ENCODE peak calls at places on chromosomes 13 and 19, in six cellular contexts. Y, E, K, L, H and Z are unnamed samples. For H3K36me3, the result is how much of the 10 kb centered on the place peaks cover.

GRCh38 chr13:34207872-34208271 is 389.9 kb downstream of the RFC3 start:
- DNase-seq in Y (no peak), E (no peak), K (no peak), L (no peak), H (peak), Z (peak)

GRCh38 chr13:111114362-111115050 is 604 bp upstream of the ARHGEF7 start:
- DNase-seq in Y (peak), E (peak), K (peak), L (no peak), H (peak), Z (no peak)

GRCh38 chr19:54439174-54439851 is 9.7 kb upstream of the LENG8 start:
- DNase-seq in Y (peak), E (peak), K (no peak), L (no peak), H (no peak), Z (no peak)

GRCh38 chr19:49064768-49065611 is at the start of gene NTF4:
- DNase-seq in Y (peak), E (peak), K (no peak), L (no peak), H (no peak), Z (no peak)

GRCh38 chr19:50784710-50785109 is 5.5 kb upstream of the ACP4 start:
- DNase-seq in Y (no peak), E (no peak), K (no peak), L (no peak), H (no peak), Z (no peak)

GRCh38 chr19:47619763-47620162 is 10.8 kb downstream of the BICRA start:
- DNase-seq in Y (no peak), E (no peak), K (no peak), L (no peak), H (peak), Z (no peak)

GRCh38 chr19:17333611-17334413 is 843 bp downstream of the ANO8 start:
- DNase-seq in Y (no peak), E (no peak), K (no peak), L (no peak), H (peak), Z (no peak)

GRCh38 chr19:27794444-27795042 is 1418.4 kb downstream of the UQCRFS1 start:
- DNase-seq in Y (peak), E (peak), K (peak), L (no peak), H (peak), Z (no peak)

GRCh38 chr19:39192846-39193245 is 3.9 kb upstream of the NCCRP1 start:
- DNase-seq in Y (no peak), E (no peak), K (no peak), L (no peak), H (no peak), Z (no peak)

GRCh38 chr19:38993271-38993670 is 17.7 kb upstream of the FBXO17 start:
- DNase-seq in Y (no peak), E (no peak), K (no peak), L (peak), H (peak), Z (no peak)

GRCh38 chr13:107351305-107351704 is 783.4 kb upstream of the ARGLU1 start:
- DNase-seq in Y (no peak), E (peak), K (no peak), L (no peak), H (peak), Z (no peak)

GRCh38 chr19:54421169-54421516 is 5.9 kb downstream of the TTYH1 start:
- DNase-seq in Y (no peak), E (no peak), K (no peak), L (no peak), H (no peak), Z (no peak)

GRCh38 chr19:17159466-17160393 is 55.4 kb upstream of the USE1 start:
- DNase-seq in Y (no peak), E (no peak), K (no peak), L (no peak), H (peak), Z (no peak)

GRCh38 chr13:111325146-111325890 is 4.9 kb downstream of the TEX29 start:
- DNase-seq in Y (no peak), E (no peak), K (no peak), L (no peak), H (no peak), Z (no peak)

GRCh38 chr13:111881700-111882099 is 185.2 kb upstream of the SOX1 start:
- DNase-seq in Y (no peak), E (no peak), K (no peak), L (no peak), H (no peak), Z (no peak)

GRCh38 chr19:17043744-17044143 is 17.1 kb upstream of the CPAMD8 start:
- DNase-seq in Y (no peak), E (no peak), K (no peak), L (no peak), H (no peak), Z (no peak)

GRCh38 chr19:32653626-32653968 is 21.4 kb downstream of the ANKRD27 start:
- DNase-seq in Y (no peak), E (no peak), K (no peak), L (no peak), H (no peak), Z (no peak)

GRCh38 chr13:32252812-32253440 is 62.2 kb downstream of the ZAR1L start:
- DNase-seq in Y (no peak), E (no peak), K (no peak), L (no peak), H (no peak), Z (no peak)

GRCh38 chr13:43596924-43597598 is 189.7 kb downstream of the ENOX1 start:
- DNase-seq in Y (no peak), E (no peak), K (no peak), L (no peak), H (no peak), Z (no peak)

GRCh38 chr13:49248433-49249002 is 793 bp downstream of the CDADC1 start:
- DNase-seq in Y (no peak), E (no peak), K (no peak), L (no peak), H (peak), Z (no peak)

GRCh38 chr19:33390120-33390907 is 16.8 kb downstream of the CEBPG start:
- DNase-seq in Y (peak), E (no peak), K (peak), L (no peak), H (no peak), Z (no peak)

GRCh38 chr13:87554045-87554444 is 117.1 kb upstream of the SLITRK5 start:
- DNase-seq in Y (no peak), E (no peak), K (no peak), L (no peak), H (no peak), Z (no peak)

GRCh38 chr13:30898070-30898469 is 8.0 kb upstream of the MEDAG start:
- DNase-seq in Y (no peak), E (no peak), K (no peak), L (no peak), H (no peak), Z (no peak)

GRCh38 chr19:49570138-49570856 is 10.1 kb downstream of the NOSIP start:
- DNase-seq in Y (no peak), E (peak), K (no peak), L (no peak), H (peak), Z (no peak)

GRCh38 chr19:53958168-53958571 is 4.6 kb upstream of the CACNG8 start:
- DNase-seq in Y (no peak), E (peak), K (no peak), L (no peak), H (no peak), Z (no peak)

GRCh38 chr19:10500247-10500592 is 2.9 kb downstream of the KEAP1 start:
- DNase-seq in Y (no peak), E (no peak), K (no peak), L (no peak), H (no peak), Z (no peak)

GRCh38 chr19:55437410-55437809 is 5.7 kb downstream of the SHISA7 start:
- DNase-seq in Y (peak), E (peak), K (no peak), L (no peak), H (peak), Z (no peak)

GRCh38 chr19:15424692-15425272 is 6.0 kb upstream of the AKAP8L start:
- DNase-seq in Y (peak), E (no peak), K (peak), L (no peak), H (no peak), Z (no peak)

GRCh38 chr19:15425321-15425950 is 6.6 kb upstream of the AKAP8L start:
- DNase-seq in Y (peak), E (no peak), K (no peak), L (no peak), H (no peak), Z (no peak)

GRCh38 chr19:15427350-15427700 is 8.5 kb upstream of the AKAP8L start:
- DNase-seq in Y (peak), E (no peak), K (peak), L (no peak), H (no peak), Z (no peak)

GRCh38 chr19:15427991-15428471 is 9.2 kb upstream of the AKAP8L start:
- DNase-seq in Y (peak), E (no peak), K (peak), L (no peak), H (no peak), Z (no peak)

DNA sequence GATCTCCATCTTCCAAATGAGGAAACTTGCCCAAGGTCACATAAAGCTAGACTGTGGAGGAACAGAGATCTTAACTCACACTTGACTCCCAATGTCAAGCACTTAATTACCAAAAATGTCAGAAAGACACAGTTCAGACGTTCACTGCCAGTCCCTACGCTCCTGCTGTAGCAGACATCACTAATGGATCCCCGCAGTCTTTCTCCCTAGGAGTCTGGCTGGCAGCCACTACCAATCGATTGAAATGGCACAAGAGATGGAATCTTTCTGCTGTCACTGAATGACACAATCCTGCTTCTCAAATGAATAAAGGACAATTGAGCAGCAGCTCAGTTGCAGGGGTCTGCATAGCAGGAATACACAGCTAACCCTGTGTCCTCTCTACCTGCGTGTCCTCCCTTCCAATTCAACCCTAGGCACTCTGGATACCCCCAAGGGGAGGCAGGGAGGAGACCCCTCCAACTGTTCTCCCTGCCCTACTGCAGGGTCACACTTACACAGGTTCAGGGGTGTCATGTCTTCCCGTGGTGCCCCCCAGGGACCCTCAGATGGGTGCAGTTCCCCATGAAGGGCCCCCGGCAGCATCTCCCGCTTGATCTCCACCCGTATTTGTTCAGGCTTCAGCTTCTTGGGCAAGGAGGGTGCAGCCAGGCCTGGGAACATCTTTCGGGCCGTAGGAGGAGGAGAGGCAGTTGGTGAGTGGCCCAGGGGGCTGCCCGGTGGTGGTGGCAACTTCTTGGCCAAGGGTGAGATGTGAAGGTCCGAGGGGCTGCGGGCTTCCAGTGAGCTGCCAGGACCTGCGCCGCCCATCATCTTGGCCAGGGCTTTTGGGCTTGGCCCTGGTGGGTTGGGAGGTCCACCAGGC is 7.9 kb upstream of the AKAP8L start:
- DNase-seq in Y (peak), E (no peak), K (peak), L (no peak), H (no peak), Z (no peak)
- TF ChIP-seq CTCF in Y (no peak), E (no peak), K (no peak), L (no peak), H (no peak), Z (no peak)

GRCh38 chr19:3478409-3479176 is 1.7 kb downstream of the SMIM24 start:
- DNase-seq in Y (no peak), E (no peak), K (no peak), L (no peak), H (no peak), Z (no peak)
- H3K4me3 ChIP-seq in Y (no peak), E (no peak), K (no peak), L (no peak), H (no peak), Z (no peak)

DNA sequence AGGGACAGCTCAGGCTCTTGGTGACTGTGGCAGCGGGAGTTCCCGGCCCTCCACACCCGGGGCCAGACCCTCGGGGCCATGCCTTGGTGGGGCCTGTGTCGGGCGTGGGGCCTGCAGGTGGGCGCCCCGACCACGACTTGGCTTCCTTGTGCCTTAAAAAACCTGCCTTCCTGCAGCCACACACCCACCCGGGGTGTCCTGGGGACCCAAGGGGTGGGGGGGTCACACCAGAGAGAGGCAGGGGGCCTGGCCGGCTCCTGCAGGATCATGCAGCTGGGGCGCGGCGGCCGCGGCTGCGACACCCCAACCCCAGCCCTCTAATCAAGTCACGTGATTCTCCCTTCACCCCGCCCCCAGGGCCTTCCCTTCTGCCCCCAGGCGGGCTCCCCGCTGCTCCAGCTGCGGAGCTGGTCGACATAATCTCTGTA is 10.7 kb downstream of the PLPPR3 start:
- DNase-seq in Y (no peak), E (no peak), K (peak), L (no peak), H (no peak), Z (no peak)
- H3K36me3 ChIP-seq in Y (under half), E (half or more), K (under half), L (under half), H (half or more), Z (under half)

DNA sequence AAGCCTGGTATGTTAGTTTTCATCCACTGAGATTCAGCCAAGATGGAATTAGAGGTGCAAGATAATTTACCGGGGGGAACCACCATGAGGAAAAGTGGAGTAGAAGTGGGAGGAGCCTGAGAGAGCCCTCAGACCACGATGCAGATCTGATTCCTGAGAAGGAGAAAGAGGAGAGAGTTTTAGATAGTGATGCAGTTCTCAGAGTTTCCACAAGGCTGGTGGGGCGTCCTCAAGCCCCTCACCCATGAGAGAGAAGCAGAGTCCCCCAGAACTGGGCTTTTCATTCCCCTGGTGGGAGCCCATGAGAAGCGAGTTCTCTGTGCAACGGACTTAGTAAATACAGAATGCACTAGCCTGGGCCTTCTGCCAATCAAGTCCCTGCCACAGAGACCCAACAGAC is 18.1 kb downstream of the CEACAM5 start:
- DNase-seq in Y (no peak), E (no peak), K (no peak), L (no peak), H (no peak), Z (no peak)
- TF ChIP-seq CTCF in Y (no peak), E (no peak), K (no peak), L (no peak), H (no peak), Z (no peak)

GRCh38 chr19:40750035-40750284 is 317 bp downstream of the ACTMAP start:
- DNase-seq in Y (no peak), E (no peak), K (no peak), L (no peak), H (no peak), Z (no peak)
- H3K4me3 ChIP-seq in Y (peak), E (peak), K (peak), L (peak), H (peak), Z (peak)

GRCh38 chr13:104246955-104247354 is 1180.7 kb upstream of the SLC10A2 start:
- DNase-seq in Y (no peak), E (no peak), K (no peak), L (no peak), H (no peak), Z (no peak)
- H3K36me3 ChIP-seq in Y (under half), E (under half), K (under half), L (under half), H (under half), Z (under half)

GRCh38 chr19:5340637-5341447 is at the start of gene PTPRS:
- DNase-seq in Y (peak), E (peak), K (peak), L (no peak), H (peak), Z (no peak)

GRCh38 chr19:5338661-5339469 is 1.7 kb downstream of the PTPRS start:
- DNase-seq in Y (no peak), E (peak), K (no peak), L (no peak), H (no peak), Z (no peak)

GRCh38 chr19:5339470-5339949 is 1.1 kb downstream of the PTPRS start:
- DNase-seq in Y (no peak), E (no peak), K (no peak), L (no peak), H (no peak), Z (no peak)

GRCh38 chr19:5341448-5341820 is 822 bp upstream of the PTPRS start:
- DNase-seq in Y (no peak), E (no peak), K (no peak), L (no peak), H (no peak), Z (no peak)

GRCh38 chr19:5339950-5340636 is 519 bp downstream of the PTPRS start:
- DNase-seq in Y (no peak), E (peak), K (no peak), L (no peak), H (no peak), Z (no peak)
- TF ChIP-seq CTCF in Y (no peak), E (no peak), K (no peak), L (no peak), H (peak), Z (no peak)

GRCh38 chr13:51331354-51331861 is 8.1 kb upstream of the SERPINE3 start:
- DNase-seq in Y (no peak), E (no peak), K (no peak), L (no peak), H (no peak), Z (no peak)

GRCh38 chr13:51332566-51333361 is 6.7 kb upstream of the SERPINE3 start:
- DNase-seq in Y (no peak), E (no peak), K (no peak), L (no peak), H (no peak), Z (no peak)

GRCh38 chr13:51333421-51333820 is 6.1 kb upstream of the SERPINE3 start:
- DNase-seq in Y (no peak), E (no peak), K (no peak), L (no peak), H (no peak), Z (no peak)

GRCh38 chr13:51328488-51328887 is 11.0 kb upstream of the SERPINE3 start:
- DNase-seq in Y (no peak), E (no peak), K (no peak), L (no peak), H (no peak), Z (no peak)

DNA sequence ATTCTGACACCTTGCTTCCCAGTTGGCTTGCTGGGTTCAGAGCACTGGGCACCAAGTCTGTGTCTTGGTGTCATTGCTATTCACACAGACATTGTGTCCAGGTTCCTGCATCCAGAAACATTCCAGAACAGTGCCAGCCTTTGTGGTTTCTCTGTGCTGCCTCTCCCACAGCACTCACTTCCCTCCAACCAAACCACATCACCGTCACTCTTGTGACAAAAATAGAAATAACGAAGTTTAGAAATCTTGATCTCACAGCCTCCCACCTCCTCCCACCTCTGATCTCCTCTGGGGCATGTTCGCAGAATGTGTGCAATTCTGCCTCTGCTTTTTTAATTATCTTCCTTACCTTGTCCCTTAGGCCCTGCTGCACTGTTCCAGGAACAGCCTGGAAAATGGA is 8.8 kb upstream of the SERPINE3 start:
- DNase-seq in Y (no peak), E (no peak), K (no peak), L (no peak), H (no peak), Z (no peak)
- H3K4me3 ChIP-seq in Y (no peak), E (no peak), K (no peak), L (no peak), H (no peak), Z (no peak)

DNA sequence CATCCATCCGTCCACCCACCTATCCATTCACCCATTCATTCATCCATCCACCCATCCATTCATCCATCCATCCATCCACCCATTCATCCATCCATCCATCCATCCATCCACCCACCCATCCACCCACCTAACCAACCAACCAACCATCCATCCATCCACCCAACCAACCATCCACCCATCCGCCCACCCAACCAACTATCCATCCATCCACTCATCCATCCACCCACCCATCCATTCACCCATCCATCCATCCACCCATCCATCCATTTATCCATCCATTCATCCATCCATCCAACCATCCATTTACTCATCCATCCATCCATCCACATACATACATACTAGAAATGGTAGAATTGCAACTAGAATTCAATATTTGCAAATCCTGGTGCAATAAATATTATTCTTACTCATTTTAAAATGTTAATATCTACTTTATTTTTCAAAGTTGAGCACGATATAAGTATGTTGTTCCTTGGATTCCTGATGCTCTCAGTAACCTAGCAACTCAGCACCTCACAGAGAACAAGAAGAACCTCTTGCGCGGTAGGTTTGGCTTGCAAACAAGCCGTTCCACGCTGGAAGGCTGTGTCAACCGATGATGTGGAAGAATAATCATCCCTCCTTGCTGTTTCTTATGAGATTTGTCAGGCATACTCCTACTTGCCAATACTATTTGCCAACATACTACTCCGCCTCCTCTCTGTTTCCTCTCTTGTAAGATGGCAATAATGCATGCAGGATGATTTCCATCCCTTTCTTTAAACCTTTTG is 111.7 kb downstream of the GNG7 start:
- DNase-seq in Y (no peak), E (no peak), K (no peak), L (no peak), H (no peak), Z (no peak)
- H3K36me3 ChIP-seq in Y (under half), E (under half), K (under half), L (under half), H (under half), Z (under half)